ENCODE peak calls at places on chromosome 9, in five cellular contexts. One of them, this sample, is unnamed.

GRCh38 chr9:32069169-32069813 is 315.2 kb upstream of the ACO1 start:
- DNase-seq in epithelial cell of esophagus: no peak
- DNase-seq in tibial artery: no peak
- DNase-seq in BJ: no peak
- DNase-seq in lung: no peak
- DNase-seq in this sample: no peak

GRCh38 chr9:124008855-124009834 is 2.4 kb upstream of the LHX2 start:
- DNase-seq in epithelial cell of esophagus: no peak
- DNase-seq in tibial artery: no peak
- DNase-seq in BJ: no peak
- DNase-seq in lung: no peak
- DNase-seq in this sample: no peak

GRCh38 chr9:116280529-116280928 is 126.9 kb downstream of the PAPPA start:
- DNase-seq in epithelial cell of esophagus: peak
- DNase-seq in tibial artery: no peak
- DNase-seq in BJ: no peak
- DNase-seq in lung: no peak
- DNase-seq in this sample: no peak

GRCh38 chr9:13755551-13755950 is 476.1 kb upstream of the MPDZ start:
- DNase-seq in epithelial cell of esophagus: peak
- DNase-seq in tibial artery: no peak
- DNase-seq in BJ: no peak
- DNase-seq in lung: no peak
- DNase-seq in this sample: no peak

GRCh38 chr9:38415846-38416245 is 8.4 kb downstream of the IGFBPL1 start:
- DNase-seq in epithelial cell of esophagus: no peak
- DNase-seq in tibial artery: no peak
- DNase-seq in BJ: no peak
- DNase-seq in lung: no peak
- DNase-seq in this sample: no peak

GRCh38 chr9:114207034-114207815 is 51.9 kb downstream of the COL27A1 start:
- DNase-seq in epithelial cell of esophagus: peak
- DNase-seq in tibial artery: peak
- DNase-seq in BJ: no peak
- DNase-seq in lung: no peak
- DNase-seq in this sample: no peak

GRCh38 chr9:73613092-73613701 is 461.5 kb downstream of the ANXA1 start:
- DNase-seq in epithelial cell of esophagus: peak
- DNase-seq in tibial artery: no peak
- DNase-seq in BJ: no peak
- DNase-seq in lung: no peak
- DNase-seq in this sample: no peak

GRCh38 chr9:129353697-129354336 is 175.8 kb upstream of the IER5L start:
- DNase-seq in epithelial cell of esophagus: no peak
- DNase-seq in tibial artery: no peak
- DNase-seq in BJ: no peak
- DNase-seq in lung: no peak
- DNase-seq in this sample: no peak

GRCh38 chr9:136373300-136374182 is at the start of gene CARD9:
- DNase-seq in epithelial cell of esophagus: no peak
- DNase-seq in tibial artery: peak
- DNase-seq in BJ: no peak
- DNase-seq in lung: peak
- DNase-seq in this sample: no peak

GRCh38 chr9:136625101-136626065 is 37.3 kb upstream of the EGFL7 start:
- DNase-seq in epithelial cell of esophagus: peak
- DNase-seq in tibial artery: peak
- DNase-seq in BJ: no peak
- DNase-seq in lung: peak
- DNase-seq in this sample: no peak

GRCh38 chr9:36559036-36559695 is 13.5 kb upstream of the MELK start:
- DNase-seq in epithelial cell of esophagus: peak
- DNase-seq in tibial artery: no peak
- DNase-seq in BJ: no peak
- DNase-seq in lung: no peak
- DNase-seq in this sample: peak

GRCh38 chr9:135494791-135495559 is 5.5 kb upstream of the MRPS2 start:
- DNase-seq in epithelial cell of esophagus: no peak
- DNase-seq in tibial artery: no peak
- DNase-seq in BJ: no peak
- DNase-seq in lung: no peak
- DNase-seq in this sample: no peak

GRCh38 chr9:94096819-94097577 is 12.7 kb downstream of the PTPDC1 start:
- DNase-seq in epithelial cell of esophagus: peak
- DNase-seq in tibial artery: no peak
- DNase-seq in BJ: no peak
- DNase-seq in lung: no peak
- DNase-seq in this sample: no peak

GRCh38 chr9:122912964-122913673 is at the start of gene ZBTB6:
- DNase-seq in epithelial cell of esophagus: peak
- DNase-seq in tibial artery: peak
- DNase-seq in BJ: peak
- DNase-seq in lung: peak
- DNase-seq in this sample: peak

GRCh38 chr9:93261281-93261680 is 77.3 kb downstream of the WNK2 start:
- DNase-seq in epithelial cell of esophagus: no peak
- DNase-seq in tibial artery: no peak
- DNase-seq in BJ: no peak
- DNase-seq in lung: no peak
- DNase-seq in this sample: no peak

GRCh38 chr9:135572233-135572632 is 10.7 kb downstream of the PAEP start:
- DNase-seq in epithelial cell of esophagus: no peak
- DNase-seq in tibial artery: no peak
- DNase-seq in BJ: no peak
- DNase-seq in lung: no peak
- DNase-seq in this sample: no peak

GRCh38 chr9:15333376-15333881 is 26.4 kb upstream of the TTC39B start:
- DNase-seq in epithelial cell of esophagus: no peak
- DNase-seq in tibial artery: no peak
- DNase-seq in BJ: no peak
- DNase-seq in lung: no peak
- DNase-seq in this sample: no peak

DNA sequence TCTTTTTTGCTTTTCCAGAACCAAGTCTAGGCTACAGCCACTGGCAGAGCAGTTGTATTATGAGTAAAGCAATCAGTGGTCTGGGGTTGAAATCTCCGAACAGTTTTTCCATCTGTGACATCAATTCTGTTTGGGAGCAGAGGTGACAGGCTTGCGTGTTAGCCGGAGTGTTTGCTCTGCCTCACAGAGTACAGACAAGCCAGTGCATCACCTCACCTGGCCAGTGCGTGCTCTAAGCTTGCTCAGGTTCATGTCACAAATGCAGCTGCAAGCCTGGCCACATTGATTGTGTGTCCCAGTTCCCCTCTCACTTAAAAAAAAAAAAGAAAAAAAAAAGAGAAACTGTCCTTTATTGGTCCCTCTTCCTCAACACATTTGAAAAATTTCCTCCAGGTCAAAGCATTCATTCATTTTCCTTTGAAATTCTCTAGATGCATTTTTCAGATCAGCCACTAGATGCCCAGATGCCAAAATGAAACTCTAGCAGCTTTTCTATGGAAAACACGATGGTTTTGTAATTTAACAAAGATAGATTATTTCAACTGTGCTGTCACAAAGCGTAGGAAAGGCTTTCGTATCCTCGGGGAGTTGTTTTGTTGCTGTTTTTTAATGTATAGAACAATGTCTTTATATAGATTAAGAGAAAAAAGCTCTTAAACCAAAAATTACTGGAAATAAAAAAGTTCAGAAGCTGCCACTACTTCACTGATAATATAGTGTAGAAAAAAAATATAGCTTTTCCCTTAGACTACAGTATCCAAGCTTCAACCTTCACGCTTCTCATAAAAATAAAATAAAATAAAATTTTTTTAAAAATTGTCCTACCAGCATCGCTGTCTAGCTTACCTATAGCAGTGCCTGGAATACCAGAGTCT is 585.5 kb downstream of the TLE1 start:
- DNase-seq in epithelial cell of esophagus: no peak
- DNase-seq in tibial artery: no peak
- DNase-seq in BJ: no peak
- DNase-seq in lung: no peak
- DNase-seq in this sample: no peak
- TF ChIP-seq CTCF in epithelial cell of esophagus: peak
- TF ChIP-seq CTCF in tibial artery: peak
- TF ChIP-seq CTCF in BJ: peak
- TF ChIP-seq CTCF in lung: no peak
- TF ChIP-seq CTCF in this sample: peak

GRCh38 chr9:97852399-97853055 is 499 bp upstream of the FOXE1 start:
- DNase-seq in epithelial cell of esophagus: no peak
- DNase-seq in tibial artery: no peak
- DNase-seq in BJ: no peak
- DNase-seq in lung: no peak
- DNase-seq in this sample: no peak
- H3K4me3 ChIP-seq in epithelial cell of esophagus: peak
- H3K4me3 ChIP-seq in tibial artery: peak
- H3K4me3 ChIP-seq in BJ: peak
- H3K4me3 ChIP-seq in lung: no peak
- H3K4me3 ChIP-seq in this sample: no peak

GRCh38 chr9:78783743-78784142 is 486.8 kb downstream of the PSAT1 start:
- DNase-seq in epithelial cell of esophagus: peak
- DNase-seq in tibial artery: no peak
- DNase-seq in BJ: no peak
- DNase-seq in lung: no peak
- DNase-seq in this sample: no peak
- TF ChIP-seq CTCF in epithelial cell of esophagus: peak
- TF ChIP-seq CTCF in tibial artery: no peak
- TF ChIP-seq CTCF in BJ: peak
- TF ChIP-seq CTCF in lung: no peak
- TF ChIP-seq CTCF in this sample: peak

GRCh38 chr9:27090716-27091115 is 18.3 kb upstream of the TEK start:
- DNase-seq in epithelial cell of esophagus: no peak
- DNase-seq in tibial artery: no peak
- DNase-seq in BJ: no peak
- DNase-seq in lung: no peak
- DNase-seq in this sample: no peak

GRCh38 chr9:27089706-27090105 is 19.3 kb upstream of the TEK start:
- DNase-seq in epithelial cell of esophagus: no peak
- DNase-seq in tibial artery: no peak
- DNase-seq in BJ: no peak
- DNase-seq in lung: no peak
- DNase-seq in this sample: no peak

GRCh38 chr9:27086818-27087680 is 22.0 kb upstream of the TEK start:
- DNase-seq in epithelial cell of esophagus: no peak
- DNase-seq in tibial artery: no peak
- DNase-seq in BJ: peak
- DNase-seq in lung: no peak
- DNase-seq in this sample: peak

GRCh38 chr9:27090231-27090630 is 18.8 kb upstream of the TEK start:
- DNase-seq in epithelial cell of esophagus: no peak
- DNase-seq in tibial artery: no peak
- DNase-seq in BJ: no peak
- DNase-seq in lung: no peak
- DNase-seq in this sample: no peak

GRCh38 chr9:27088981-27089380 is 20.0 kb upstream of the TEK start:
- DNase-seq in epithelial cell of esophagus: no peak
- DNase-seq in tibial artery: no peak
- DNase-seq in BJ: peak
- DNase-seq in lung: no peak
- DNase-seq in this sample: peak
- H3K4me3 ChIP-seq in epithelial cell of esophagus: no peak
- H3K4me3 ChIP-seq in tibial artery: no peak
- H3K4me3 ChIP-seq in BJ: no peak
- H3K4me3 ChIP-seq in lung: no peak
- H3K4me3 ChIP-seq in this sample: no peak

This sample was measured in AG09309.